ENCODE peak calls at places on chromosome 1, in ten cellular contexts. I is cardiac muscle cell; R is mammary epithelial cell; J is A673; L is right atrium auricular region; O is SJSA1; P is mucosa of descending colon; B is aorta; C is CD8-positive, alpha-beta T cell; U is IMR-90. T is an unnamed sample. For H3K4me1, the result is how much of the 10 kb centered on the place peaks cover.

GRCh38 chr1:158951956-158952355 is 20.6 kb downstream of the PYHIN1 start:
- DNase-seq in I (no peak), R (no peak), J (no peak), L (no peak), O (no peak), P (peak), B (no peak), C (no peak), U (no peak), T (no peak)

GRCh38 chr1:19437911-19438310 is 47.4 kb downstream of the CAPZB start:
- DNase-seq in I (peak), R (no peak), J (no peak), L (peak), O (no peak), P (peak), B (peak), C (no peak), U (peak), T (no peak)

GRCh38 chr1:58738873-58739272 is 39.0 kb upstream of the MYSM1 start:
- DNase-seq in I (peak), R (peak), J (no peak), L (no peak), O (no peak), P (no peak), B (no peak), C (no peak), U (no peak), T (no peak)

GRCh38 chr1:232571523-232571922 is 58.4 kb downstream of the SIPA1L2 start:
- DNase-seq in I (no peak), R (peak), J (peak), L (no peak), O (no peak), P (no peak), B (no peak), C (no peak), U (peak), T (peak)

GRCh38 chr1:94579876-94580294 is 38.3 kb upstream of the F3 start:
- DNase-seq in I (peak), R (peak), J (peak), L (no peak), O (peak), P (no peak), B (no peak), C (no peak), U (peak), T (peak)

GRCh38 chr1:147773215-147773715 is 12.9 kb upstream of the GJA5 start:
- DNase-seq in I (no peak), R (no peak), J (no peak), L (no peak), O (no peak), P (no peak), B (no peak), C (no peak), U (no peak), T (no peak)

GRCh38 chr1:195933816-195934215 is 674.4 kb downstream of the KCNT2 start:
- DNase-seq in I (no peak), R (no peak), J (no peak), L (no peak), O (no peak), P (no peak), B (no peak), C (no peak), U (no peak), T (no peak)

GRCh38 chr1:105485207-105485606 is 1571.3 kb upstream of the PRMT6 start:
- DNase-seq in I (no peak), R (peak), J (no peak), L (no peak), O (no peak), P (no peak), B (no peak), C (no peak), U (peak), T (no peak)

GRCh38 chr1:191537030-191537429 is 621.2 kb upstream of the RGS18 start:
- DNase-seq in I (no peak), R (no peak), J (no peak), L (no peak), O (no peak), P (no peak), B (no peak), C (no peak), U (no peak), T (no peak)

GRCh38 chr1:235295902-235296350 is 32.1 kb downstream of the ARID4B start:
- DNase-seq in I (peak), R (peak), J (no peak), L (no peak), O (no peak), P (no peak), B (no peak), C (no peak), U (peak), T (no peak)

GRCh38 chr1:194347184-194347583 is 1160.8 kb upstream of the B3GALT2 start:
- DNase-seq in I (no peak), R (peak), J (no peak), L (no peak), O (no peak), P (no peak), B (no peak), C (no peak), U (peak), T (no peak)

GRCh38 chr1:153375511-153375910 is at the start of gene S100A12:
- DNase-seq in I (peak), R (peak), J (peak), L (no peak), O (no peak), P (no peak), B (no peak), C (no peak), U (peak), T (no peak)

GRCh38 chr1:167681024-167681423 is 40.8 kb upstream of the MPZL1 start:
- DNase-seq in I (no peak), R (no peak), J (no peak), L (no peak), O (no peak), P (no peak), B (no peak), C (no peak), U (no peak), T (no peak)
- H3K4me1 ChIP-seq in I (half or more), R (under half), J (under half), L (half or more), O (under half), P (under half), B (under half), C (under half), U (under half), T (under half)

DNA sequence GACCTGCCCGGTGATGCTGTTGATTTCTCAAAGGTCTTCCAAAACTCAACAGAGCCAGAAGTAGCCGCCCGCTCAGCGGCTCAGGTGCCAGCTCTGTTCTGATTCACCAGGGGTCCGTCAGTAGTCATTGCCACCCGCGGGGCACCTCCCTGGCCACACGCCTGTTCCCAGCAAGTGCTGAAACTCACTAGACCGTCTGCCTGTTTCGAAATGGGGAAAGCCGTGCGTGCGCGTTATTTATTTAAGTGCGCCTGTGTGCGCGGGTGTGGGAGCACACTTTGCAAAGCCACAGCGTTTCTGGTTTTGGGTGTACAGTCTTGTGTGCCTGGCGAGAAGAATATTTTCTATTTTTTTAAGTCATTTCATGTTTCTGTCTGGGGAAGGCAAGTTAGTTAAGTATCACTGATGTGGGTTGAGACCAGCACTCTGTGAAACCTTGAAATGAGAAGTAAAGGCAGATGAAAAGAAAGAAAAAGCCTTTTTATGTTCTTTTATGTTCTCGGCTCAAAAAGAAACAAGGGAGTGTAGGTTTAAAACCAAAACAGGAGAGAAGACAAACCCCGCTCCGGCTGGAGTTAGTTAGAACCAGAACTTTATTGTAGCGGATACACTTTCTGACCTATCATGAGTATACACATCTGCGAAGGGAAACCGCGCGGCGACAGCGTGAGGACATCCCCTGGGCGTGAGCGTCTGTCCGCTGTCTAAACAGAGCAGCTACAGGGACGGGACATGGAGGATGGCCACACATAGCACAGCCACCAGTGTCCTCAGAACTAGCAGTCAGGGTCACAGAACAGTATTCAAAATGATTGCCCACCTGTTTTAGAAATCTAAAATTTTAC is 77.1 kb downstream of the PIK3CD start:
- DNase-seq in I (no peak), R (no peak), J (no peak), L (no peak), O (no peak), P (no peak), B (peak), C (peak), U (no peak), T (no peak)
- H3K4me1 ChIP-seq in I (under half), R (under half), J (under half), L (under half), O (under half), P (under half), B (under half), C (half or more), U (under half), T (under half)

GRCh38 chr1:1777950-1778826 is at the start of gene NADK:
- DNase-seq in I (peak), R (peak), J (peak), L (no peak), O (peak), P (peak), B (peak), C (peak), U (peak), T (peak)

GRCh38 chr1:1781526-1781903 is 3.2 kb upstream of the NADK start:
- DNase-seq in I (no peak), R (no peak), J (no peak), L (no peak), O (no peak), P (peak), B (no peak), C (no peak), U (no peak), T (no peak)

GRCh38 chr1:1778827-1779675 is 781 bp upstream of the NADK start:
- DNase-seq in I (no peak), R (peak), J (peak), L (peak), O (no peak), P (peak), B (peak), C (peak), U (no peak), T (peak)

GRCh38 chr1:1780598-1781525 is 2.6 kb upstream of the NADK start:
- DNase-seq in I (no peak), R (no peak), J (no peak), L (no peak), O (no peak), P (peak), B (no peak), C (no peak), U (no peak), T (no peak)

DNA sequence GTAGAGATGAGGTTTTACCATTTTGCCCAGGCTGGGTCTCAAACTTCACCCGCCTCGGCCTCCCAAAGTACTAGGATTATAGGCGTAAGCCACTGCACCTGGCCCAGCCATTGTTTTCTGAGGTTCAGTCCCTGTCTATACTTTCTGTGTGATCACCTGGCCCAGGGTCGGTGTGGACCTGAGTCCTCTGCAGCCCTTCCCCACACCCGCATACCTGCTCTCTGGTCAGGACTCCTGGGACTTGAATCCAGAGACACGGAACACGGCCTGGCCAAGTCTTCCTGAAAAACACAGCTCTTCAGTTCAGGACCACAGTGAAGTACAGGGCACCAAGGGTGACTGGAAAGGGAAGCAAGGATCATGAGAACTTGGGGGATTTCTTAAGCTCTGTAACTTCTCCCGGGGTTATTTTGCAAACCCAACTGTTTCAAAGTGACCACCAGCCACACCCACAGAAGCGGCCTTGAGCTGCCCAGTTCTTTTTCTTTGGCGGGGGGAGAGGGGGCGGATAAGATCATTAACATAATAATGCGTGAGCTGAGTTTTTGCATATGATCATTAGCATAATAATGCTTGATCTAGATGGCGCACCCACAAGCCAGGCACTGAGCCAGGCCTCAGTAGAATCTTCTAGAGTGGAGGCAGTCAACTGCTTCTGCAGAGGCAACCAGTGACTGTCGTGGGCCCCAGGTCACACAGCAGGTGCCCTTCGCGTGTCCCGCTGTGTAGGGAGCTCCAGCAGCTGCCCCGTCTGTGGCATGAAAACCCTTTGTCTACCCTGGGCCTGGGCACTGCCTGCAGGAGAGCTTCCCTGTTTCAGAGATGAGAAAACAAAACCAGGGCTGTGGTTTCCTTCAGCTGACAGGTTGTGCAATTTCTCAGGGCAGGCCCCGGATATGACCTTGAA is 1.7 kb upstream of the NADK start:
- DNase-seq in I (peak), R (peak), J (peak), L (peak), O (no peak), P (peak), B (peak), C (peak), U (peak), T (peak)
- H3K4me1 ChIP-seq in I (under half), R (under half), J (under half), L (half or more), O (under half), P (half or more), B (under half), C (half or more), U (under half), T (under half)

GRCh38 chr1:230857822-230858221 is 10.5 kb downstream of the C1orf198 start:
- DNase-seq in I (no peak), R (no peak), J (no peak), L (no peak), O (peak), P (no peak), B (no peak), C (no peak), U (peak), T (no peak)
- H3K4me1 ChIP-seq in I (under half), R (under half), J (under half), L (half or more), O (half or more), P (under half), B (under half), C (under half), U (under half), T (under half)

DNA sequence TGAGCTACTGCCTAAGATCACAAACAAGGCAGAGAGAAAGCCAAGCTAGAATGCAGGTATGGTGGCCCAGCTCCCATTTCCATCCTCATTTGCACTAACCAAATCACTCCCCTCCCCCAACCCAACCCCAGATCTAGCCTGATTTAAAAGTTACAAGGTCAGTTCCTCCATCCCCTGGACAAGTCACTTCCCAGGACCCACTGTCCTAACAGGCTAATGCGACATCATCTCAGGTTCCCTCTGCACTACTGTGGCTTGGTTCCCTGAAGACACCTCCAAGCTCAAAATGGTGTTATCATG is 2.4 kb downstream of the F11R start:
- DNase-seq in I (no peak), R (no peak), J (no peak), L (no peak), O (no peak), P (no peak), B (no peak), C (no peak), U (no peak), T (no peak)
- H3K4me1 ChIP-seq in I (under half), R (under half), J (under half), L (under half), O (under half), P (under half), B (under half), C (under half), U (under half), T (under half)